ENCODE peak calls at places on chromosomes 3 and 15, in four cellular contexts. A is GM12878, H is Panc1, N is suprapubic skin. C is an unnamed sample.

GRCh38 chr15:39942101-39942752 is 8.3 kb downstream of the EIF2AK4 start:
- DNase-seq in A (no peak), H (no peak), N (no peak), C (no peak)

GRCh38 chr3:47324278-47324865 is 41.6 kb downstream of the KLHL18 start:
- DNase-seq in A (peak), H (peak), N (no peak), C (peak)

GRCh38 chr15:62392411-62392810 is 227.3 kb upstream of the C2CD4B start:
- DNase-seq in A (no peak), H (no peak), N (no peak), C (no peak)

GRCh38 chr3:61734980-61735731 is 173.8 kb downstream of the PTPRG start:
- DNase-seq in A (no peak), H (no peak), N (no peak), C (no peak)

GRCh38 chr3:45387636-45388348 is 584 bp upstream of the LARS2 start:
- DNase-seq in A (no peak), H (no peak), N (no peak), C (no peak)

GRCh38 chr15:81502436-81502835 is 128.4 kb upstream of the TMC3 start:
- DNase-seq in A (no peak), H (no peak), N (no peak), C (no peak)

GRCh38 chr3:185153170-185153733 is 392 bp upstream of the C3orf70 start:
- DNase-seq in A (no peak), H (no peak), N (no peak), C (no peak)

GRCh38 chr15:31049122-31049521 is 52.4 kb downstream of the TRPM1 start:
- DNase-seq in A (no peak), H (no peak), N (no peak), C (no peak)

GRCh38 chr3:196563721-196564225 is 4.6 kb downstream of the WDR53 start:
- DNase-seq in A (no peak), H (peak), N (no peak), C (no peak)

GRCh38 chr15:50810128-50810527 is 44.6 kb upstream of the SPPL2A start:
- DNase-seq in A (no peak), H (no peak), N (no peak), C (no peak)

GRCh38 chr3:184761120-184761841 is 49.4 kb upstream of the MAGEF1 start:
- DNase-seq in A (no peak), H (no peak), N (no peak), C (no peak)

GRCh38 chr3:127831723-127832172 is 9.4 kb upstream of the MGLL start:
- DNase-seq in A (no peak), H (no peak), N (no peak), C (no peak)

GRCh38 chr3:72768976-72769375 is 79.3 kb downstream of the SHQ1 start:
- DNase-seq in A (no peak), H (no peak), N (no peak), C (no peak)

GRCh38 chr3:177793451-177793850 is 596.2 kb upstream of the TBL1XR1 start:
- DNase-seq in A (no peak), H (no peak), N (no peak), C (no peak)

GRCh38 chr3:159872374-159873109 is 116.1 kb upstream of the IL12A start:
- DNase-seq in A (no peak), H (peak), N (no peak), C (no peak)

GRCh38 chr3:27354588-27355203 is 14.5 kb downstream of the NEK10 start:
- DNase-seq in A (no peak), H (no peak), N (no peak), C (no peak)

GRCh38 chr3:88997276-88997675 is 110.1 kb upstream of the EPHA3 start:
- DNase-seq in A (no peak), H (no peak), N (no peak), C (no peak)

GRCh38 chr3:33131328-33132018 is 17.7 kb downstream of the CRTAP start:
- DNase-seq in A (no peak), H (no peak), N (no peak), C (no peak)

GRCh38 chr3:169350228-169350627 is 313.3 kb downstream of the MECOM start:
- DNase-seq in A (no peak), H (no peak), N (no peak), C (no peak)

GRCh38 chr3:80141557-80141956 is 373.8 kb upstream of the ROBO1 start:
- DNase-seq in A (no peak), H (no peak), N (no peak), C (no peak)

GRCh38 chr3:5726618-5727017 is 539.1 kb downstream of the EDEM1 start:
- DNase-seq in A (no peak), H (no peak), N (no peak), C (no peak)

GRCh38 chr3:139441656-139442055 is 34.7 kb downstream of the RBP2 start:
- DNase-seq in A (no peak), H (no peak), N (no peak), C (no peak)

GRCh38 chr15:67010898-67011619 is 54.3 kb upstream of the SMAD3 start:
- DNase-seq in A (no peak), H (no peak), N (no peak), C (no peak)

GRCh38 chr15:78438595-78439285 is 724 bp downstream of the IREB2 start:
- DNase-seq in A (no peak), H (no peak), N (no peak), C (no peak)

GRCh38 chr3:194300392-194300758 is 50.8 kb downstream of the CPN2 start:
- DNase-seq in A (no peak), H (no peak), N (peak), C (peak)

GRCh38 chr3:53342353-53342752 is 5.0 kb downstream of the DCP1A start:
- DNase-seq in A (no peak), H (no peak), N (no peak), C (no peak)

GRCh38 chr15:89662893-89663673 is 7.8 kb upstream of the KIF7 start:
- DNase-seq in A (no peak), H (no peak), N (no peak), C (no peak)

GRCh38 chr3:8282541-8283165 is 219.0 kb upstream of the LMCD1 start:
- DNase-seq in A (no peak), H (no peak), N (no peak), C (no peak)

GRCh38 chr15:63893866-63894661 is 60.3 kb upstream of the HERC1 start:
- DNase-seq in A (no peak), H (no peak), N (no peak), C (no peak)

GRCh38 chr3:113261996-113262665 is 50.8 kb downstream of the BOC start:
- DNase-seq in A (no peak), H (no peak), N (no peak), C (no peak)

GRCh38 chr3:126984391-126985142 is 1.7 kb downstream of the PLXNA1 start:
- DNase-seq in A (no peak), H (no peak), N (no peak), C (no peak)

GRCh38 chr3:117411991-117412390 is 702.4 kb downstream of the TUSC7 start:
- DNase-seq in A (no peak), H (no peak), N (no peak), C (no peak)

GRCh38 chr15:32802296-32802936 is 84.6 kb downstream of the GREM1 start:
- DNase-seq in A (no peak), H (no peak), N (no peak), C (no peak)

GRCh38 chr3:33032937-33033336 is 64.0 kb downstream of the GLB1 start:
- DNase-seq in A (no peak), H (no peak), N (no peak), C (no peak)

GRCh38 chr3:66401578-66402382 is 99.0 kb downstream of the LRIG1 start:
- DNase-seq in A (no peak), H (no peak), N (no peak), C (no peak)

GRCh38 chr3:13655074-13655913 is 106.4 kb downstream of the FBLN2 start:
- DNase-seq in A (no peak), H (no peak), N (no peak), C (no peak)

GRCh38 chr3:13653631-13654279 is 104.8 kb downstream of the FBLN2 start:
- DNase-seq in A (no peak), H (no peak), N (no peak), C (no peak)

GRCh38 chr3:13652728-13653127 is 103.8 kb downstream of the FBLN2 start:
- DNase-seq in A (no peak), H (no peak), N (no peak), C (no peak)

GRCh38 chr3:13656584-13657301 is 107.8 kb downstream of the FBLN2 start:
- DNase-seq in A (no peak), H (no peak), N (no peak), C (no peak)

GRCh38 chr3:13654330-13655073 is 105.6 kb downstream of the FBLN2 start:
- DNase-seq in A (no peak), H (no peak), N (no peak), C (no peak)
- TF ChIP-seq POLR2AphosphoS5 in A (no peak), H (no peak), N (no peak), C (no peak)

GRCh38 chr3:37970802-37971201 is 19.8 kb upstream of the VILL start:
- DNase-seq in A (no peak), H (no peak), N (no peak), C (no peak)
- H3K4me3 ChIP-seq in A (no peak), H (no peak), N (no peak), C (no peak)

DNA sequence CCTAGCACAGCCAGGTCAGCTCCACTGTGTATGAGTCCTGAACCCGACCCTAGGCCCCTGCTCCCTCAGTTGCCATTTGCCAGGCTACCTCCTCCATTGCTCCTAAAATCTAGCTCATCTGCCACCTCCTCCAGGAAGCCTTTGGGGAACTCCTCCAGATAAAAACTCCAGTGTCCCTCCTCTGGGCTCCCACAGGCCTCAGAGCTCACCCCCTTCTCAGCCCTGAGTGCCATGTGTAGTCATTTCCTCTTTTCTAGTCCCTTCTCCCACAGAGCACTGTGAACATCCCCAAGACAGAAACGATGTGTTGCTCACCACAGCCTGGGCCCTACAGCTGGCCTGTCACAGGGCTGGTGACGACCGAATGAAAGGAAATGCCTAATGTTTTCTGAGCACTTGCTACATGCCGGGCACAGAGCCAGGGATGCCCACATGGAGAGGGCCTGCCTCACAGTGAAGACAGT is 61.0 kb downstream of the IQSEC1 start:
- DNase-seq in A (peak), H (no peak), N (no peak), C (no peak)
- H3K27ac ChIP-seq in A (peak), H (no peak), N (no peak), C (no peak)

GRCh38 chr3:172332256-172333041 is 115.8 kb downstream of the GHSR start:
- DNase-seq in A (no peak), H (peak), N (no peak), C (no peak)
- TF ChIP-seq POLR2AphosphoS5 in A (no peak), H (no peak), N (peak), C (peak)

GRCh38 chr3:29591579-29591978 is 310.7 kb downstream of the RBMS3 start:
- DNase-seq in A (no peak), H (no peak), N (no peak), C (no peak)

GRCh38 chr3:29593802-29594201 is 312.9 kb downstream of the RBMS3 start:
- DNase-seq in A (no peak), H (no peak), N (no peak), C (no peak)

GRCh38 chr3:29601861-29602585 is 321.2 kb downstream of the RBMS3 start:
- DNase-seq in A (no peak), H (no peak), N (no peak), C (no peak)

GRCh38 chr3:29594261-29594660 is 313.4 kb downstream of the RBMS3 start:
- DNase-seq in A (no peak), H (no peak), N (no peak), C (no peak)

GRCh38 chr3:29597376-29598008 is 316.6 kb downstream of the RBMS3 start:
- DNase-seq in A (no peak), H (no peak), N (no peak), C (no peak)
- H3K4me3 ChIP-seq in A (no peak), H (no peak), N (no peak), C (no peak)

GRCh38 chr15:70669966-70670658 is 93.2 kb downstream of the UACA start:
- DNase-seq in A (no peak), H (no peak), N (no peak), C (no peak)
- H3K27ac ChIP-seq in A (no peak), H (no peak), N (no peak), C (no peak)

GRCh38 chr3:95280711-95281352 is 1218.0 kb downstream of the NSUN3 start:
- DNase-seq in A (no peak), H (no peak), N (no peak), C (no peak)
- TF ChIP-seq POLR2AphosphoS5 in A (no peak), H (no peak), N (no peak), C (no peak)

C was measured in breast epithelium.